ENCODE peak calls at places on chromosomes 6 and 20, in nine cellular contexts. U is WTC11; V is left colon; I is NCI-H1105; F is Calu3; L is hepatic stellate cell; W is NCI-H69; O is iPS-NIHi11; S is activated CD4-positive, CD25-positive, alpha-beta regulatory T cell. J is an unnamed sample.

GRCh38 chr20:12882832-12883506 is 125.8 kb upstream of the SPTLC3 start:
- DNase-seq in U (no peak), V (no peak), I (no peak), F (no peak), L (no peak), W (no peak), O (no peak), S (no peak), J (no peak)

GRCh38 chr6:137517404-137517803 is 23.2 kb upstream of the OLIG3 start:
- DNase-seq in U (no peak), V (no peak), I (no peak), F (no peak), L (no peak), W (no peak), O (no peak), S (no peak), J (no peak)

GRCh38 chr20:19889011-19889953 is 127.9 kb upstream of the NAA20 start:
- DNase-seq in U (no peak), V (peak; percentile 56), I (no peak), F (no peak), L (peak; percentile 75), W (peak; percentile 46), O (no peak), S (no peak), J (no peak)

GRCh38 chr6:137432054-137432545 is 62.1 kb downstream of the OLIG3 start:
- DNase-seq in U (no peak), V (no peak), I (no peak), F (no peak), L (no peak), W (peak; percentile 99), O (no peak), S (no peak), J (no peak)

GRCh38 chr20:2599265-2600060 is 53.0 kb upstream of the NOP56 start:
- DNase-seq in U (peak; percentile 17), V (peak; percentile 40), I (no peak), F (no peak), L (no peak), W (peak; percentile 19), O (peak; percentile 72), S (no peak), J (no peak)

GRCh38 chr6:48472121-48472520 is 361.1 kb upstream of the PTCHD4 start:
- DNase-seq in U (no peak), V (no peak), I (no peak), F (no peak), L (no peak), W (no peak), O (no peak), S (no peak), J (no peak)

GRCh38 chr20:37228111-37228510 is 33.5 kb downstream of the GHRH start:
- DNase-seq in U (no peak), V (no peak), I (no peak), F (no peak), L (no peak), W (peak; percentile 26), O (no peak), S (no peak), J (no peak)

GRCh38 chr6:10951675-10952282 is 64.9 kb downstream of the SYCP2L start:
- DNase-seq in U (no peak), V (no peak), I (no peak), F (peak; percentile 10), L (peak; percentile 45), W (peak; percentile 30), O (peak; percentile 48), S (no peak), J (no peak)

GRCh38 chr20:25294459-25295385 is 46.8 kb downstream of the PYGB start:
- DNase-seq in U (peak; percentile 85), V (no peak), I (no peak), F (peak; percentile 23), L (peak; percentile 87), W (peak; percentile 71), O (peak; percentile 94), S (peak; percentile 10), J (no peak)

GRCh38 chr6:3046295-3046694 is 22.0 kb upstream of the RIPK1 start:
- DNase-seq in U (no peak), V (no peak), I (no peak), F (no peak), L (no peak), W (no peak), O (no peak), S (no peak), J (no peak)

GRCh38 chr6:40585661-40586269 is 1.4 kb downstream of the LRFN2 start:
- DNase-seq in U (peak; percentile 62), V (no peak), I (peak; percentile 68), F (no peak), L (no peak), W (peak; percentile 95), O (peak; percentile 65), S (no peak), J (no peak)

GRCh38 chr20:62627901-62628612 is 14.2 kb upstream of the SLCO4A1 start:
- DNase-seq in U (no peak), V (no peak), I (no peak), F (no peak), L (no peak), W (no peak), O (no peak), S (no peak), J (no peak)

GRCh38 chr6:27133281-27134227 is 113.9 kb upstream of the PRSS16 start:
- DNase-seq in U (peak; percentile 74), V (peak; percentile 74), I (peak; percentile 53), F (peak; percentile 73), L (peak; percentile 63), W (peak; percentile 86), O (no peak), S (peak; percentile 44), J (no peak)

GRCh38 chr20:31833130-31833930 is 12.1 kb downstream of the FOXS1 start:
- DNase-seq in U (peak; percentile 98), V (no peak), I (no peak), F (peak; percentile 84), L (peak; percentile 76), W (peak; percentile 59), O (peak; percentile 92), S (peak; percentile 66), J (no peak)

GRCh38 chr6:31158863-31159855 is 770 bp downstream of the TCF19 start:
- DNase-seq in U (peak; percentile 70), V (no peak), I (no peak), F (peak; percentile 70), L (peak; percentile 48), W (peak; percentile 63), O (peak; percentile 61), S (peak; percentile 20), J (no peak)

GRCh38 chr20:34516874-34517542 is 786 bp downstream of the DYNLRB1 start:
- DNase-seq in U (no peak), V (no peak), I (peak; percentile 22), F (peak; percentile 33), L (peak; percentile 22), W (peak; percentile 69), O (peak; percentile 28), S (no peak), J (no peak)

GRCh38 chr6:36852481-36853147 is 13.4 kb upstream of the CPNE5 start:
- DNase-seq in U (no peak), V (no peak), I (no peak), F (no peak), L (peak; percentile 64), W (no peak), O (no peak), S (no peak), J (no peak)

GRCh38 chr6:33169286-33170175 is 22.7 kb downstream of the COL11A2 start:
- DNase-seq in U (no peak), V (no peak), I (no peak), F (no peak), L (no peak), W (no peak), O (no peak), S (no peak), J (no peak)

GRCh38 chr6:133248241-133249001 is 7.3 kb downstream of the EYA4 start:
- DNase-seq in U (no peak), V (no peak), I (no peak), F (no peak), L (no peak), W (no peak), O (no peak), S (no peak), J (no peak)

GRCh38 chr6:17984822-17985660 is 2.4 kb downstream of the KIF13A start:
- DNase-seq in U (no peak), V (no peak), I (no peak), F (no peak), L (peak; percentile 37), W (no peak), O (no peak), S (no peak), J (no peak)

GRCh38 chr20:5977223-5977622 is 26.8 kb downstream of the MCM8 start:
- DNase-seq in U (no peak), V (no peak), I (no peak), F (no peak), L (no peak), W (no peak), O (no peak), S (no peak), J (no peak)

GRCh38 chr6:147170269-147170668 is 33.9 kb upstream of the STXBP5 start:
- DNase-seq in U (no peak), V (no peak), I (no peak), F (no peak), L (peak; percentile 47), W (no peak), O (no peak), S (no peak), J (no peak)

GRCh38 chr20:18137412-18138265 is at the start of the genes KAT14 and PET117:
- DNase-seq in U (peak; percentile 92), V (peak; percentile 88), I (peak; percentile 88), F (peak; percentile 73), L (peak; percentile 78), W (peak; percentile 97), O (peak; percentile 93), S (peak; percentile 88), J (peak; percentile 90)

GRCh38 chr6:106973841-106974336 is 640 bp downstream of the CD24 start:
- DNase-seq in U (peak; percentile 33), V (peak; percentile 28), I (peak; percentile 50), F (peak; percentile 50), L (no peak), W (peak; percentile 78), O (no peak), S (no peak), J (peak; percentile 46)

GRCh38 chr6:74870403-74870802 is 335.4 kb downstream of the COL12A1 start:
- DNase-seq in U (no peak), V (no peak), I (no peak), F (peak; percentile 51), L (no peak), W (no peak), O (no peak), S (no peak), J (no peak)

GRCh38 chr6:99822741-99823512 is 171.1 kb downstream of the MCHR2 start:
- DNase-seq in U (no peak), V (no peak), I (no peak), F (peak; percentile 52), L (peak; percentile 32), W (peak; percentile 81), O (peak; percentile 39), S (no peak), J (no peak)

GRCh38 chr20:51156796-51157119 is 133.9 kb upstream of the KCNG1 start:
- DNase-seq in U (no peak), V (no peak), I (no peak), F (no peak), L (no peak), W (peak; percentile 81), O (no peak), S (no peak), J (no peak)

GRCh38 chr6:165231581-165232276 is 77.7 kb downstream of the C6orf118 start:
- DNase-seq in U (peak; percentile 15), V (no peak), I (peak; percentile 61), F (peak; percentile 33), L (no peak), W (no peak), O (peak; percentile 26), S (no peak), J (no peak)

GRCh38 chr20:17505664-17506517 is 25.3 kb downstream of the BFSP1 start:
- DNase-seq in U (no peak), V (no peak), I (no peak), F (no peak), L (peak; percentile 51), W (no peak), O (no peak), S (peak; percentile 20), J (no peak)

GRCh38 chr6:75205776-75206334 is at the start of gene COL12A1:
- DNase-seq in U (peak; percentile 74), V (peak; percentile 76), I (peak; percentile 44), F (peak; percentile 75), L (peak; percentile 94), W (peak; percentile 78), O (peak; percentile 80), S (no peak), J (peak; percentile 87)

GRCh38 chr20:21101453-21102251 is 4.5 kb downstream of the LINC00237 start:
- DNase-seq in U (peak; percentile 75), V (no peak), I (no peak), F (no peak), L (no peak), W (peak; percentile 47), O (peak; percentile 48), S (no peak), J (no peak)

J was measured in ureter.